ENCODE peak calls at places on chromosomes 2 and 18, in four cellular contexts. D is IMR-90, U is A549, W is kidney. H is an unnamed sample.

GRCh38 chr2:120650022-120650644 is 85.5 kb upstream of the GLI2 start:
- DNase-seq in D (no peak), U (no peak), W (no peak), H (no peak)

GRCh38 chr2:150610670-150611279 is 123.3 kb upstream of the RND3 start:
- DNase-seq in D (peak; percentile 69), U (peak; percentile 72), W (no peak), H (no peak)

GRCh38 chr2:70901235-70902066 is 34.2 kb upstream of the ATP6V1B1 start:
- DNase-seq in D (peak; percentile 34), U (peak; percentile 61), W (no peak), H (no peak)

GRCh38 chr2:147636888-147637270 is 207.9 kb upstream of the ACVR2A start:
- DNase-seq in D (no peak), U (no peak), W (no peak), H (no peak)

GRCh38 chr2:61853086-61853847 is 593 bp downstream of the FAM161A start:
- DNase-seq in D (no peak), U (peak; percentile 77), W (no peak), H (no peak)

GRCh38 chr2:68340631-68341329 is 21.0 kb upstream of the CNRIP1 start:
- DNase-seq in D (no peak), U (no peak), W (no peak), H (no peak)

GRCh38 chr18:77645170-77645872 is 395.7 kb downstream of the GALR1 start:
- DNase-seq in D (no peak), U (no peak), W (no peak), H (no peak)

GRCh38 chr18:48475635-48476549 is 62.9 kb upstream of the CTIF start:
- DNase-seq in D (peak; percentile 82), U (peak; percentile 70), W (no peak), H (no peak)

GRCh38 chr2:215361876-215362561 is 50.2 kb downstream of the ATIC start:
- DNase-seq in D (peak; percentile 17), U (no peak), W (no peak), H (no peak)

GRCh38 chr2:120161190-120161589 is 62.0 kb downstream of the TMEM185B start:
- DNase-seq in D (peak; percentile 52), U (no peak), W (no peak), H (no peak)

GRCh38 chr2:59184281-59185020 is 943.3 kb upstream of the FANCL start:
- DNase-seq in D (no peak), U (no peak), W (no peak), H (no peak)

GRCh38 chr2:171287606-171288005 is 126.9 kb upstream of the TLK1 start:
- DNase-seq in D (peak; percentile 40), U (no peak), W (no peak), H (no peak)

GRCh38 chr2:46655551-46656436 is 176.4 kb downstream of the TMEM247 start:
- DNase-seq in D (peak; percentile 55), U (no peak), W (peak; percentile 71), H (no peak)

GRCh38 chr2:56132138-56132537 is 51.7 kb upstream of the CCDC85A start:
- DNase-seq in D (peak; percentile 47), U (peak; percentile 54), W (no peak), H (no peak)

GRCh38 chr2:134395779-134396178 is 141.9 kb downstream of the MGAT5 start:
- DNase-seq in D (no peak), U (no peak), W (no peak), H (no peak)

GRCh38 chr2:28185881-28186280 is 206.8 kb upstream of the FOSL2 start:
- DNase-seq in D (peak; percentile 90), U (no peak), W (no peak), H (no peak)

GRCh38 chr18:25795178-25795577 is 295.2 kb downstream of the SS18 start:
- DNase-seq in D (no peak), U (no peak), W (no peak), H (no peak)

GRCh38 chr2:9657731-9658130 is 26.9 kb upstream of the YWHAQ start:
- DNase-seq in D (no peak), U (peak; percentile 41), W (no peak), H (no peak)

GRCh38 chr2:147989809-147990403 is 30.6 kb downstream of the ORC4 start:
- DNase-seq in D (peak; percentile 72), U (peak; percentile 56), W (no peak), H (no peak)

GRCh38 chr2:157898591-157898996 is 22.5 kb upstream of the ACVR1 start:
- DNase-seq in D (peak; percentile 95), U (peak; percentile 58), W (no peak), H (no peak)

GRCh38 chr2:23967846-23968245 is 27.6 kb downstream of the UBXN2A start:
- DNase-seq in D (no peak), U (no peak), W (no peak), H (no peak)

GRCh38 chr2:237199577-237199976 is 113.9 kb downstream of the COPS8 start:
- DNase-seq in D (no peak), U (no peak), W (no peak), H (no peak)
- H3K4me1 ChIP-seq in D (peaks cover 57% of the 10 kb centered on the region), U (peaks cover 52% of the 10 kb centered on the region), W (no peaks in the 10 kb centered on the region), H (peaks cover 1% of the 10 kb centered on the region)

GRCh38 chr2:131584940-131585339 is 57.3 kb downstream of the CCDC74A start:
- DNase-seq in D (no peak), U (no peak), W (no peak), H (peak; percentile 23)

GRCh38 chr2:131588152-131588873 is 60.6 kb downstream of the CCDC74A start:
- DNase-seq in D (no peak), U (no peak), W (no peak), H (no peak)

GRCh38 chr2:131590896-131591295 is 63.2 kb downstream of the CCDC74A start:
- DNase-seq in D (no peak), U (no peak), W (no peak), H (no peak)

GRCh38 chr2:131584380-131584779 is 56.7 kb downstream of the CCDC74A start:
- DNase-seq in D (no peak), U (no peak), W (no peak), H (no peak)

GRCh38 chr2:131590366-131590765 is 62.7 kb downstream of the CCDC74A start:
- DNase-seq in D (no peak), U (no peak), W (no peak), H (no peak)
- H3K4me3 ChIP-seq in D (no peak overlapping the region), U (no peak overlapping the region), W (no peak overlapping the region), H (no peak overlapping the region)

GRCh38 chr2:32002406-32002805 is 8.4 kb downstream of the MEMO1 start:
- DNase-seq in D (no peak), U (no peak), W (no peak), H (no peak)
- H3K4me1 ChIP-seq in D (peaks cover 3% of the 10 kb centered on the region), U (peaks cover 25% of the 10 kb centered on the region), W (no peaks in the 10 kb centered on the region), H (peaks cover 13% of the 10 kb centered on the region)

GRCh38 chr2:108589786-108590185 is 55.5 kb downstream of the LIMS1 start:
- DNase-seq in D (no peak), U (no peak), W (no peak), H (no peak)

GRCh38 chr2:108589372-108589771 is 55.1 kb downstream of the LIMS1 start:
- DNase-seq in D (no peak), U (no peak), W (no peak), H (no peak)

GRCh38 chr2:108586631-108587030 is 52.4 kb downstream of the LIMS1 start:
- DNase-seq in D (no peak), U (no peak), W (no peak), H (no peak)

GRCh38 chr2:108587621-108588020 is 53.4 kb downstream of the LIMS1 start:
- DNase-seq in D (peak; percentile 77), U (peak; percentile 39), W (no peak), H (no peak)

DNA sequence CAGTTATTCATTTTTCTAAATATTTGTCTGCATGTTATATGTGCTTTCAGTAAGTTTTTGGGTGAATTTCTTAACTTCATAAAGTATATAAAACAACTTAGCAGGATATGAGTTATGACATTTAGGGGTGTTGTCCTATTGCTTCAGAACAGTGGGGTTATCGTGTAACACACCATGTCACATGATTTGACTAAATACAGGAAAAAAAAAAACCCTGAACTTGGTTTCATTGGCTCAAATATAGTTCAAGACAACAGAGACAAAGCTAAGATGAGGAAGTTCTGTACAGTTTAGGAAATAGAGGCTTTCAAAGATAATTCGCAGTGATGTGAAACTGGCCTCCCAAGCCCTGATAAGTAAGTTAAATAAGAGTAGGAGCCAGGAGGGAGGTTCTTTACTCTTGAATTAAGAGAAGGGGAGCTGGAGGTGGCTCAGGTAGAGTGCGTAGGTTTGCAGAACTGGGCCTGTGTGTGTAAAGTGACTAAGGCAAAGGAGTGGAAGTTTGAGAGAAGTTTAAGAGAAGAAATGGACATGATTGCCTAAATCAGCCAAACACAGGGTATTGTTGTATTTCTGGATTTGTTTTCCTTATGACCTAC is 53.9 kb downstream of the LIMS1 start:
- DNase-seq in D (no peak), U (no peak), W (no peak), H (no peak)
- H3K4me3 ChIP-seq in D (no peak overlapping the region), U (no peak overlapping the region), W (no peak overlapping the region), H (peak overlapping the region; percentile 36)

DNA sequence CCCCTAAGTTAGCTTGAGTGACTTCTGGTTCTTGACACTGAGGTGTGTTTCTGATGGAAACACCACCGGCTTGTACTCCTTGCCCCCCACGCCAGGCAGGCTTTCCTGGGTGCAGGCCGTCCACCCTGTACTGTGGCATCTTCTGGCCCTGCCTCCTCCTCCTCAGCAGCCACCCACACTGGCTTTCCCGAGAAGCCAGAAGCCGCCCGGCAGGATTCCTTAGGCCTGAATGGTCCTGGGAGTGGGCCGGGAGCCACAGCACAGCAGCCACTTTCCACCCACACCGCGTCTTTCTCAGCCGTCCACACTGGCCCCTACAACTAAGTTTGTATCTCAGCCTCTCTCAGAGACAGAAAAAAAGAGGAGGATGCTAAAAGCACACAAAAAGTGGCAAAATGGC is 2.1 kb upstream of the HSBP1L1 start:
- DNase-seq in D (peak; percentile 61), U (no peak), W (no peak), H (peak; percentile 84)
- H3K4me1 ChIP-seq in D (peaks cover 7% of the 10 kb centered on the region), U (peaks cover 7% of the 10 kb centered on the region), W (peaks cover 10% of the 10 kb centered on the region), H (peaks cover 42% of the 10 kb centered on the region)

H was measured in lower lobe of right lung.